ENCODE peak calls at places on chromosome 13, in four cellular contexts. C, V, K and P are unnamed samples.
A peak's percentile ranks its signal among the peaks of the same experiment; 100 is the strongest.

GRCh38 chr13:100597253-100597652 is 8.7 kb upstream of the GGACT start:
- DNase-seq in C (no peak), V (peak; percentile 70), K (no peak), P (no peak)

GRCh38 chr13:112106467-112107141 is 39.7 kb downstream of the SOX1 start:
- DNase-seq in C (no peak), V (no peak), K (no peak), P (no peak)

GRCh38 chr13:90156390-90156789 is 1191.1 kb upstream of the MIR17HG start:
- DNase-seq in C (no peak), V (no peak), K (no peak), P (no peak)

GRCh38 chr13:43304945-43305344 is 281.6 kb downstream of the DNAJC15 start:
- DNase-seq in C (no peak), V (no peak), K (no peak), P (no peak)

GRCh38 chr13:67119481-67119883 is 110.7 kb downstream of the PCDH9 start:
- DNase-seq in C (no peak), V (peak; percentile 96), K (no peak), P (no peak)

GRCh38 chr13:46010148-46010547 is 42.4 kb downstream of the ZC3H13 start:
- DNase-seq in C (no peak), V (no peak), K (no peak), P (no peak)

GRCh38 chr13:47126432-47126831 is 229.6 kb upstream of the HTR2A start:
- DNase-seq in C (no peak), V (no peak), K (no peak), P (no peak)

GRCh38 chr13:46053162-46054012 is 841 bp upstream of the ZC3H13 start:
- DNase-seq in C (no peak), V (no peak), K (no peak), P (no peak)

DNA sequence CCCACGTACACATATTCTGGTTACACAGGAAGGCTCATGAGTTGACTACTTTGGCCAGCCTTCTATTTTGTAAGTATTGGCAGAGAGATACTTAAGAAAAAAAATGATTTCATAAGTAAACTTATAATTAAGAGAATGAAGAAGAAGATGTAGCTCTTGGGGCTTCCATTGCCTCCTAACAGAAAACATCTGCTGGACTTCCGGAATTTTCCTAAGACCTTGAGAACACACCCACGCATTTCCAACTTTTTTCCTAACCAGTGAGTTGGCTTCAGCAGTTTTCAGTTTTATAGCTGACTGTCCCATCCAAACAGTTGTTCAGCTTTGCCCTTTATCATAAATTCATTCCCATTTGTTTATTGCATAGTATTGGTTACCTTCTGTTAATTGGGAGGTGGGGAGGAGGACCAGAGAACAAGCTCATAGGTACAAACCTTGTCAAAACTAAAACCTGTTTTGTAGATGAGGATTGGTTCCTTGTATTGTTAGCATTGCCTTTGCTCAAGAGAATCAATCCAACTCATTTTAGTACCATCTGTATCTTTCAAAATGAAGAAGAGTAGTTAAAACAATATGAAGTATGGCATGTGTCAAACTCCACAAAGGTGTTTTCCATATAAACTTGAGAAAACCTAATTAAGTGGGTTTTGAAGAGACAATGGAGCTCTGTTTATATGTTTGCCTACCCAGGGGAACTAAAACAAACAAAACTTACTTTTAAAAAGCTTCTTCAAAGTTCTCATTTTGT is 93.9 kb downstream of the COL4A2 start:
- DNase-seq in C (no peak), V (peak; percentile 77), K (no peak), P (no peak)
- H3K4me1 ChIP-seq in C (peaks cover 31% of the 10 kb centered on the region), V (peaks cover 44% of the 10 kb centered on the region), K (no peaks in the 10 kb centered on the region), P (no peaks in the 10 kb centered on the region)

DNA sequence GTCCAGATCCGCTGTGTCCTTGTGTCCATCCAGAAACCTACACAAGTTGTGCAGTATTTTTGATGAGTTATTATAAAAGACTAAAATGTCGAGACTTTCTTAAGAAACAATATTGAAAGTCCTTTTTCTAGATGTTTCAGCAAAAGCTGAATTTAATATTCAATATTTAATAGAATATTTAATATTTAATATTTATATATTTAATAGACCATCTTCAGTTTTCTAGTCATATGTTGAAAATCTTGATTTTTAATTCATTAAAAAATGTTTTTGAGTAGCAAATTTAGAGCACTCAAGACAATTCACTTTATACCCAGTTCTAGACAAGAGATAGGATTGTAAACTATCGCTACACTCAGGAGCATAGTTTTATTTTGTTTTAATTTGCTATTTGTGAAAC is 447.8 kb downstream of the SLITRK5 start:
- DNase-seq in C (no peak), V (no peak), K (no peak), P (no peak)
- H3K4me1 ChIP-seq in C (no peaks in the 10 kb centered on the region), V (no peaks in the 10 kb centered on the region), K (no peaks in the 10 kb centered on the region), P (no peaks in the 10 kb centered on the region)

DNA sequence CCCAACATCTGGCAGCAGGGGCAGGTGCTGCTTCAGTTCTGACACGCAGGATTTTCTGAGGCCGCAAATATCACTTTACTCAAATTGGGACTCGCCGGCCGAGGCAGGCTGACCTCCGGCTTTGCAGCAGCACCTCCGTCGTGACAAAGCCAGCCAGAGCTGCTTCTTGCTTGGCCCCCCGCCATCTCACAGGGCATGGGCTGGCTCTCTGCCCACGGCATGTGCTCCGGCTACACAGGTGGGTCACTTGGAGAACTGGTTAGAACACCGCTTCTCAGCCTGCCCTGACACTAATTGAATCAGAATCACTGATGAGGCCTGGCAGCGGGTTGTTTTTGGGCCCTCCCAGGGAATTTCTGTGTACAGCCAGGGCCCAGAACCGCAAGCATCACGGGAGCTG is 112.3 kb downstream of the SLC7A1 start:
- DNase-seq in C (no peak), V (no peak), K (no peak), P (peak; percentile 77)
- H3K4me1 ChIP-seq in C (no peaks in the 10 kb centered on the region), V (no peaks in the 10 kb centered on the region), K (no peaks in the 10 kb centered on the region), P (peaks cover 27% of the 10 kb centered on the region)

GRCh38 chr13:99261040-99261439 is 2.9 kb upstream of the GPR18 start:
- DNase-seq in C (no peak), V (no peak), K (no peak), P (peak; percentile 39)
- H3K4me1 ChIP-seq in C (no peaks in the 10 kb centered on the region), V (no peaks in the 10 kb centered on the region), K (peaks cover 34% of the 10 kb centered on the region), P (no peaks in the 10 kb centered on the region)

GRCh38 chr13:49444517-49445395 is 682 bp downstream of the SETDB2 start:
- DNase-seq in C (no peak), V (peak; percentile 64), K (peak; percentile 3), P (no peak)
- H3K4me1 ChIP-seq in C (no peaks in the 10 kb centered on the region), V (no peaks in the 10 kb centered on the region), K (peaks cover 8% of the 10 kb centered on the region), P (no peaks in the 10 kb centered on the region)

GRCh38 chr13:37375071-37375470 is 223.5 kb downstream of the POSTN start:
- DNase-seq in C (no peak), V (no peak), K (no peak), P (no peak)

GRCh38 chr13:37365496-37365895 is 233.1 kb downstream of the POSTN start:
- DNase-seq in C (no peak), V (no peak), K (no peak), P (no peak)

GRCh38 chr13:37364024-37364423 is 234.5 kb downstream of the POSTN start:
- DNase-seq in C (no peak), V (peak; percentile 45), K (no peak), P (no peak)

DNA sequence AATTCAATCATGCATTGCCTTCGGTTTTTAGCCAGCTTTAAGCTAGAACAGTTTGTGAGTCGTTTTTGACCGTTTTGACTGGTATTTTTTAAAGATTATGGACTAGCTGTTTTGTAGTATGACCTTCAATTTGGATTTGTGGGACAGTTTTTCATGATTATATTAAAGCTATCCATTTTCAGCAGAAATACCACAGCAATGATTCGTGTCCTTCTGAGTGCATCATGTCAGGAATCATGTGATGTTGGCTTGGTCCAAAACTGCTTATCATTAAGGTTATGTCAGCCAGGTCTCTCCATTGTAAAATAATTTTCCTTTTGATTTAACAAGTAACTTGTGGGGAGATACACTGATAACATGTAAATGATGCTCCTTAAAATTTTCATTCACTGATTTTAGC is 228.9 kb downstream of the POSTN start:
- DNase-seq in C (no peak), V (peak; percentile 64), K (no peak), P (no peak)
- H3K4me1 ChIP-seq in C (no peaks in the 10 kb centered on the region), V (no peaks in the 10 kb centered on the region), K (no peaks in the 10 kb centered on the region), P (no peaks in the 10 kb centered on the region)

DNA sequence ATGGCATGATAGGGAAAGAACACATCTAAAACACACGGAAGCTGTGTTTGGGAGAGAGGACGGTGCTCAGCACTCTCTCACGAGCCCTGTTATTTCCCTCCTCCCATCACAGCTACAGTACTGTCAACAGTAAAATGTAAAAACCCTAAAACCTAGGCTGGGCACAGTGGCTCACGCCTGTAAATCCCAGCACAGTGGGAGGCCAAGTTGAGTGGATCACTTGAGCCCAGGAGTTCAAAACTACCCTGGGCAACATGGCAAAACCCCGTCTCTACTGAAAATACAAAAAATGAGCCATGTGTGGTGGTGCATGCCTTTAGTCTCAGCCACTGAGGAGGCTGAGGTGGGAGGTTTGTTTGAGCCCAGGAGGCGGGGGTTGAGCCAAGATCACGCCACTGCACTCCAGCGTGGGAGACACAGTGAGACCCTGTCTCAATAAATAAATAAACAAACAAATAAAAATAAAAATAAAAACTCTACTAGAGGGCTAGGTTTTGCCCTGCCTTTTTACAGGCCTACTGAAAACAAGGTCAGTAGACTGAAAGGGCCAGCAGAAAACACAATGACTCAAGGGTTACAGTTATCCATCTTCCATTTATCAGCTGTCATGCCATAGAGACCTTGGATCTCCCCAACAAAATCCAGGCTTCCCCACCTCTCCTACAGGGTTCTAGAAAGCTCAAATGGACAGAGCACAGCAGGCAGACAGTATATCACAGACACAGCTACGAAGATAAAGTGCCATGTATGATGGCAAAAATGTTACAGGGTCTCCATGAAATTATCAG is 54.6 kb downstream of the FOXO1 start:
- DNase-seq in C (no peak), V (no peak), K (no peak), P (no peak)
- H3K4me1 ChIP-seq in C (peaks cover 24% of the 10 kb centered on the region), V (no peaks in the 10 kb centered on the region), K (peaks cover 78% of the 10 kb centered on the region), P (no peaks in the 10 kb centered on the region)

DNA sequence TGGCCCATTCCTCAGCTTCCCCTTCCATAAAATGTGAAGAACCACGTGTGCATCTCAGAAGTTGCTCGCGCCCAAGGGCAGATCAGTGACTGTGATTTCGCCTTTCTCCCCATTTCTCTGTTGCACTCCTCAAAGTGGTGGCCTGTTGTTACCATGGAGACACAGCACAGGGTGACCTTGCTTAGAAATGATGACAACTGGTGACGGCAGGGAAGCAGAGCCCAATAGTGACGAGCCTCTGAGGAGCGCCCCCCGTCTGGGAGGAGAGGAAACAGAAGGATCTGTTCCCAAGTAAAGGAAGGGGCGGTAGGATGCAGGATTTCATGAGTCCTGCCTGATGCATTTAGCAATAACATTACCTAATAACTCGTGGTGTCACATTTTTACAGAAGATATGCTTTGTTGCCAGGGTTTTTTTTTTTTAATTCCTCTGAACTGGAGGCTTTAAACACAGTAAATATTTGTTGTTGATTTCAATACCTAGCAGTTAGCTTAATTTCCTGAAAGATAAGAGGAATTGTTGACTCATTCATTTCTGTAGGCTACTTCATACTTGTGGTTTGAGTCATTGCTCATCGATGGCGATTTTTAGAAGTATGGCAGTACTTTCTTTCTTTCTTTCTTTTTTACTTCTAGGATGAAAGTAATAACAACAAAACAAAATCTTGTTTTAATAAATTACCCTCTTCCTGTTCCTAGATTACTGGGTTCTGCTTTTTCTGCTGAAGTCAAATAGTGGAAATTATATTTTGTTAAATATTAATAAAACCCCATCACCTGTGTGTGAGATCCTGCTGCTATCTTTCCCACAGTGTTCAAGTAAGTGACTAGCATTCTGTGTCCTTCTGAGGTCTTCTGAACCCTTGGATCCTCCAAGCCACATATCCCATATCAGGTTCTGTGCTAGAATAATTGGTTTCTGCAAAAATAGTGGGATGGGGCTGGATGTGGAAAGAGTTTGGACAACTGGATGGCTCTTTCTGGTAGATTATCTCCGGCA is 36.0 kb downstream of the MBNL2 start:
- DNase-seq in C (peak; percentile 75), V (peak; percentile 96), K (peak; percentile 8), P (peak; percentile 45)
- H3K4me1 ChIP-seq in C (peaks cover 22% of the 10 kb centered on the region), V (peaks cover 52% of the 10 kb centered on the region), K (peaks cover 33% of the 10 kb centered on the region), P (peaks cover 48% of the 10 kb centered on the region)